ENCODE peak calls at places on chromosomes 2 and 18, in eight cellular contexts. G is fibroblast of lung; M is CD8-positive, alpha-beta T cell; U is Peyer's patch; E is heart right ventricle; L is transverse colon; C is PC-3; D is adrenal gland. K is an unnamed sample.

GRCh38 chr18:22999212-22999611 is 66.1 kb downstream of the RBBP8 start:
- DNase-seq in G (peak; percentile 79), M (no peak), U (no peak), E (no peak), L (no peak), C (no peak), D (no peak), K (no peak)

GRCh38 chr2:176612736-176613135 is 343.5 kb downstream of the MTX2 start:
- DNase-seq in G (peak; percentile 69), M (no peak), U (no peak), E (no peak), L (no peak), C (peak; percentile 93), D (no peak), K (no peak)

GRCh38 chr18:64203295-64203694 is 54.4 kb upstream of the LINC00305 start:
- DNase-seq in G (no peak), M (no peak), U (no peak), E (no peak), L (no peak), C (no peak), D (no peak), K (no peak)

GRCh38 chr2:83578405-83578804 is 880.7 kb downstream of the SUCLG1 start:
- DNase-seq in G (no peak), M (no peak), U (no peak), E (no peak), L (no peak), C (peak; percentile 11), D (no peak), K (no peak)

GRCh38 chr18:2337552-2338141 is 233.7 kb downstream of the METTL4 start:
- DNase-seq in G (no peak), M (peak; percentile 16), U (peak; percentile 71), E (peak; percentile 10), L (peak; percentile 19), C (peak; percentile 79), D (no peak), K (no peak)

GRCh38 chr2:21415234-21415633 is 291.5 kb downstream of the TDRD15 start:
- DNase-seq in G (no peak), M (no peak), U (no peak), E (no peak), L (no peak), C (no peak), D (no peak), K (no peak)

GRCh38 chr18:73891572-73892421 is 255.8 kb downstream of the FBXO15 start:
- DNase-seq in G (no peak), M (no peak), U (no peak), E (no peak), L (no peak), C (no peak), D (no peak), K (no peak)

GRCh38 chr2:233942731-233943130 is 25.6 kb downstream of the TRPM8 start:
- DNase-seq in G (no peak), M (no peak), U (no peak), E (no peak), L (no peak), C (no peak), D (no peak), K (no peak)

GRCh38 chr2:57696016-57696415 is 350.6 kb upstream of the VRK2 start:
- DNase-seq in G (peak; percentile 17), M (no peak), U (no peak), E (no peak), L (no peak), C (peak; percentile 95), D (no peak), K (no peak)

GRCh38 chr2:160209457-160209856 is 9.4 kb upstream of the ITGB6 start:
- DNase-seq in G (peak; percentile 97), M (no peak), U (no peak), E (no peak), L (no peak), C (peak; percentile 26), D (no peak), K (no peak)

GRCh38 chr18:50659091-50660003 is 99.5 kb downstream of the MAPK4 start:
- DNase-seq in G (peak; percentile 7), M (no peak), U (no peak), E (no peak), L (no peak), C (peak; percentile 27), D (peak; percentile 64), K (no peak)

GRCh38 chr2:107634172-107634571 is 192.5 kb upstream of the RGPD4 start:
- DNase-seq in G (no peak), M (no peak), U (no peak), E (no peak), L (no peak), C (no peak), D (no peak), K (no peak)

GRCh38 chr2:95074663-95075439 is 46.8 kb downstream of the MRPS5 start:
- DNase-seq in G (no peak), M (peak; percentile 62), U (peak; percentile 58), E (no peak), L (no peak), C (no peak), D (no peak), K (no peak)

GRCh38 chr2:233441161-233442027 is 87.1 kb downstream of the DGKD start:
- DNase-seq in G (no peak), M (no peak), U (peak; percentile 44), E (no peak), L (peak; percentile 7), C (no peak), D (no peak), K (peak; percentile 59)

GRCh38 chr18:11005528-11005927 is 143.8 kb downstream of the PIEZO2 start:
- DNase-seq in G (peak; percentile 60), M (no peak), U (peak; percentile 58), E (no peak), L (peak; percentile 16), C (peak; percentile 10), D (peak; percentile 86), K (no peak)

DNA sequence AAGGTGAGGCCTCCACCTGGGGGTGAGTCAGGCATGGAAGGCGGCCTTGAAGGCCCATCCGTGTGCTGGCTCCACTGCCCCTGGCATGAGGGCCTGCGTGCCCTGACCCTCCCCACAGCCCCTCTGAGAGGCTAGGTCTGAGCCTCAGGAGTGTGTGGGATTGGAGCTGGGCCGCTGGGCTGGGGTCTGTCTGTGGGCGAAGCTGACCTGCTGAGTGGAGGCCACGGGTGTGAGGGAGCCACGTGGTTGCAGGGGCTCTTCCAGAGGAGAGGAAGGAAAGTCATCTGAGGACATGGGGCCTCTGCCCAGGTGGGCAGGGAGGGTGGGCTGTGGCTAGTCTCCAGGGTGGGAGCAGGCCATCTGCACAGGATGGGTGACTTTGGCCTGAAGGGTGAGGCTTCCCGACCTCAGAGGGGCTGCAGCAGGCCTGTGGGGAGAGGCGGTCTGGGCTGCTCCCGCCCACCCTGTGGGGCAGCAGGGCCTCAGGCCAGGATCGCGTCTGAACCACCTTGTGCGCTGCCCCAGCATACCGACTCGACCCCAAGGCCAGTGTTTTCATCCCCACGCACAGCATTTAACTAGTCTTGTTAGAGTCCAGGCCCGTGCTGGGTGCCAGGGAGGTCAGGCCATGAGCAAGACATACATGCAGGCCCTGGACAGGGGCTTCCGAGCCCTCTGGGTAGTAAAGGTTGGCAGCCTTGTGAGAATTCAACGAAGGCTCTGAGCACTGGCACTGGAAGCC is 11.2 kb downstream of the ARHGEF4 start:
- DNase-seq in G (no peak), M (no peak), U (no peak), E (no peak), L (no peak), C (no peak), D (no peak), K (no peak)
- H3K4me1 ChIP-seq in G (no peaks in the 10 kb centered on the region), M (no peaks in the 10 kb centered on the region), U (no peaks in the 10 kb centered on the region), E (no peaks in the 10 kb centered on the region), L (no peaks in the 10 kb centered on the region), C (peaks cover 27% of the 10 kb centered on the region), D (no peaks in the 10 kb centered on the region), K (no peaks in the 10 kb centered on the region)

DNA sequence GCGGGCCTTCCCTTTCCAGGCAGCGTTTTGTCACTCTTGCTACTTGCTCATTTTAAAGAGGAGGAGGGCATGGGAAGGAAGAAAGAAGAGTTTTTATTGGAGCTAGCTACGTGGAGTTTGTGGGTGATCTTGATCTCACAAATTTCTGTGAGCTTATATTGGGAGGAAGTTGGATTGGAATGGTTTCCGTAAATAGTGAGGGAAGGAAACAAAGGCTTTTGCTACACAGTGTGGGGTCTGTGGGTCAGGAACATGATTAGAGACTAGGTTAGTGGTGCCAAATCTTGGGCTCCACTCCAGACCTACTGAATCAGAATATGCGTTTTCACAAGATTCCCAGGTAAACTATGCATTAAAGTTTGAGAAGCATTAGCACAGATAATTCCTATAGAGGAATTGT is 8.1 kb downstream of the RALB start:
- DNase-seq in G (no peak), M (no peak), U (no peak), E (no peak), L (no peak), C (no peak), D (no peak), K (no peak)
- H3K4me1 ChIP-seq in G (peaks cover 2% of the 10 kb centered on the region), M (peaks cover 10% of the 10 kb centered on the region), U (no peaks in the 10 kb centered on the region), E (peaks cover 75% of the 10 kb centered on the region), L (peaks cover 14% of the 10 kb centered on the region), C (peaks cover 8% of the 10 kb centered on the region), D (peaks cover 10% of the 10 kb centered on the region), K (peaks cover 1% of the 10 kb centered on the region)

GRCh38 chr2:208607694-208608093 is 201.1 kb downstream of the PTH2R start:
- DNase-seq in G (no peak), M (no peak), U (no peak), E (no peak), L (no peak), C (no peak), D (no peak), K (no peak)
- H3K4me1 ChIP-seq in G (no peaks in the 10 kb centered on the region), M (no peaks in the 10 kb centered on the region), U (no peaks in the 10 kb centered on the region), E (no peaks in the 10 kb centered on the region), L (no peaks in the 10 kb centered on the region), C (no peaks in the 10 kb centered on the region), D (no peaks in the 10 kb centered on the region), K (no peaks in the 10 kb centered on the region)

DNA sequence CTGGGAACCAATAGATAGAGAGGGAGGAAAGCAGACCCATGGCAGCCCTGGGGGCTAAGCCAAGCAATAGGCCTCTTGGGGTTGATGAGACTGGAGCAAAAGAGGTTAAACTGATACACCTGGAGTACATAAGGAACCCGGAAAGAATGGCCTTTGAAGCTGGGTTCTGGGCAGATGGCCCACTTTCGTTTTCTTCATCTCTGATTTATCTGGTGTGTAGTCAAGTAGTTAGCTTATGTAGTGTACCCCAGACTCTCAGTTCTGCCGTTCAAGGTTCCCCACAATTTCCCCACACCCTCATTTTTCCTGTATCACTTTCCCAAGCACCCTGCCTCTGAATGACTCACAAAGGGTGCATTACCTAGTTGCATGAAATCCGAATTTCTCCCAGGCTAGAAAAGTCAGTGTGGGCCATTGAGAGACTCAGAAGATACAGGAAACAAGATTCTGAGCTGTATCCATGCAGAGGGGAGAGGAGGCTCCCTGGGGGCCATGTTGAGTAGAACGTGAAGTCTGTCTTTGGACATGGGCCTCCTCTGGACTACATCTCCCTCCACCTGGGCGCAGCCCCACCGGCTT is 235.0 kb downstream of the LOXHD1 start:
- DNase-seq in G (no peak), M (no peak), U (no peak), E (no peak), L (no peak), C (no peak), D (no peak), K (no peak)
- H3K4me1 ChIP-seq in G (no peaks in the 10 kb centered on the region), M (no peaks in the 10 kb centered on the region), U (no peaks in the 10 kb centered on the region), E (peaks cover 14% of the 10 kb centered on the region), L (peaks cover 17% of the 10 kb centered on the region), C (no peaks in the 10 kb centered on the region), D (no peaks in the 10 kb centered on the region), K (peaks cover 51% of the 10 kb centered on the region)

GRCh38 chr18:49019446-49020045 is 68.8 kb upstream of the SMAD7 start:
- DNase-seq in G (peak; percentile 25), M (no peak), U (peak; percentile 40), E (no peak), L (no peak), C (no peak), D (peak; percentile 7), K (no peak)
- H3K4me1 ChIP-seq in G (peaks cover 7% of the 10 kb centered on the region), M (no peaks in the 10 kb centered on the region), U (no peaks in the 10 kb centered on the region), E (no peaks in the 10 kb centered on the region), L (peaks cover 3% of the 10 kb centered on the region), C (peaks cover 17% of the 10 kb centered on the region), D (no peaks in the 10 kb centered on the region), K (no peaks in the 10 kb centered on the region)

K was measured in psoas muscle.